ENCODE peak calls at places on chromosomes 11 and 22, in nine cellular contexts. One of them, this sample, is unnamed.

GRCh38 chr11:71321433-71322191 is 69.2 kb upstream of the SHANK2 start:
- DNase-seq in lung: no peak
- DNase-seq in pancreas: no peak
- DNase-seq in GM23338: no peak
- DNase-seq in body of pancreas: no peak
- DNase-seq in uterus: no peak
- DNase-seq in aorta: peak
- DNase-seq in neural progenitor cell: no peak
- DNase-seq in GM12864: no peak
- DNase-seq in this sample: no peak

GRCh38 chr11:10892250-10892649 is 34.4 kb upstream of the ZBED5 start:
- DNase-seq in lung: no peak
- DNase-seq in GM23338: no peak
- DNase-seq in pancreas: no peak
- DNase-seq in neural progenitor cell: no peak
- DNase-seq in body of pancreas: no peak
- DNase-seq in aorta: no peak
- DNase-seq in GM12864: no peak
- DNase-seq in uterus: no peak
- DNase-seq in this sample: no peak

GRCh38 chr11:2837096-2837601 is 48.4 kb downstream of the CDKN1C start:
- DNase-seq in GM23338: peak
- DNase-seq in GM12864: no peak
- DNase-seq in aorta: peak
- DNase-seq in uterus: peak
- DNase-seq in neural progenitor cell: peak
- DNase-seq in lung: peak
- DNase-seq in pancreas: peak
- DNase-seq in body of pancreas: peak
- DNase-seq in this sample: no peak

GRCh38 chr11:71962428-71963038 is 33.7 kb downstream of the RNF121 start:
- DNase-seq in aorta: no peak
- DNase-seq in uterus: no peak
- DNase-seq in pancreas: no peak
- DNase-seq in body of pancreas: no peak
- DNase-seq in GM23338: no peak
- DNase-seq in lung: no peak
- DNase-seq in GM12864: peak
- DNase-seq in neural progenitor cell: no peak
- DNase-seq in this sample: peak

GRCh38 chr22:22616636-22617035 is 27.8 kb upstream of the GGTLC2 start:
- DNase-seq in uterus: no peak
- DNase-seq in neural progenitor cell: no peak
- DNase-seq in pancreas: no peak
- DNase-seq in aorta: peak
- DNase-seq in GM23338: no peak
- DNase-seq in body of pancreas: no peak
- DNase-seq in GM12864: peak
- DNase-seq in lung: no peak
- DNase-seq in this sample: no peak

GRCh38 chr11:70186420-70186819 is 16.7 kb upstream of the FADD start:
- DNase-seq in aorta: peak
- DNase-seq in body of pancreas: no peak
- DNase-seq in lung: no peak
- DNase-seq in GM12864: no peak
- DNase-seq in neural progenitor cell: no peak
- DNase-seq in pancreas: no peak
- DNase-seq in uterus: no peak
- DNase-seq in GM23338: no peak
- DNase-seq in this sample: no peak

GRCh38 chr11:67436459-67437081 is 912 bp downstream of the PTPRCAP start:
- DNase-seq in pancreas: no peak
- DNase-seq in neural progenitor cell: no peak
- DNase-seq in uterus: peak
- DNase-seq in GM12864: peak
- DNase-seq in GM23338: peak
- DNase-seq in aorta: no peak
- DNase-seq in lung: no peak
- DNase-seq in body of pancreas: no peak
- DNase-seq in this sample: no peak

GRCh38 chr11:2212411-2213251 is 41.0 kb upstream of the TH start:
- DNase-seq in GM12864: no peak
- DNase-seq in aorta: peak
- DNase-seq in pancreas: peak
- DNase-seq in neural progenitor cell: no peak
- DNase-seq in lung: no peak
- DNase-seq in GM23338: no peak
- DNase-seq in body of pancreas: peak
- DNase-seq in uterus: peak
- DNase-seq in this sample: no peak

GRCh38 chr11:5242933-5243844 is 6.5 kb downstream of the HBG1 start:
- DNase-seq in neural progenitor cell: no peak
- DNase-seq in uterus: no peak
- DNase-seq in aorta: no peak
- DNase-seq in GM12864: no peak
- DNase-seq in pancreas: no peak
- DNase-seq in GM23338: no peak
- DNase-seq in lung: no peak
- DNase-seq in body of pancreas: no peak
- DNase-seq in this sample: no peak

GRCh38 chr11:12975149-12975548 is 34.0 kb upstream of the RASSF10 start:
- DNase-seq in lung: no peak
- DNase-seq in pancreas: no peak
- DNase-seq in GM12864: no peak
- DNase-seq in body of pancreas: no peak
- DNase-seq in GM23338: no peak
- DNase-seq in neural progenitor cell: no peak
- DNase-seq in aorta: no peak
- DNase-seq in uterus: no peak
- DNase-seq in this sample: no peak

GRCh38 chr11:70201876-70202861 is 927 bp upstream of the FADD start:
- DNase-seq in pancreas: no peak
- DNase-seq in lung: no peak
- DNase-seq in GM23338: no peak
- DNase-seq in GM12864: no peak
- DNase-seq in neural progenitor cell: no peak
- DNase-seq in uterus: no peak
- DNase-seq in aorta: no peak
- DNase-seq in body of pancreas: no peak
- DNase-seq in this sample: peak

DNA sequence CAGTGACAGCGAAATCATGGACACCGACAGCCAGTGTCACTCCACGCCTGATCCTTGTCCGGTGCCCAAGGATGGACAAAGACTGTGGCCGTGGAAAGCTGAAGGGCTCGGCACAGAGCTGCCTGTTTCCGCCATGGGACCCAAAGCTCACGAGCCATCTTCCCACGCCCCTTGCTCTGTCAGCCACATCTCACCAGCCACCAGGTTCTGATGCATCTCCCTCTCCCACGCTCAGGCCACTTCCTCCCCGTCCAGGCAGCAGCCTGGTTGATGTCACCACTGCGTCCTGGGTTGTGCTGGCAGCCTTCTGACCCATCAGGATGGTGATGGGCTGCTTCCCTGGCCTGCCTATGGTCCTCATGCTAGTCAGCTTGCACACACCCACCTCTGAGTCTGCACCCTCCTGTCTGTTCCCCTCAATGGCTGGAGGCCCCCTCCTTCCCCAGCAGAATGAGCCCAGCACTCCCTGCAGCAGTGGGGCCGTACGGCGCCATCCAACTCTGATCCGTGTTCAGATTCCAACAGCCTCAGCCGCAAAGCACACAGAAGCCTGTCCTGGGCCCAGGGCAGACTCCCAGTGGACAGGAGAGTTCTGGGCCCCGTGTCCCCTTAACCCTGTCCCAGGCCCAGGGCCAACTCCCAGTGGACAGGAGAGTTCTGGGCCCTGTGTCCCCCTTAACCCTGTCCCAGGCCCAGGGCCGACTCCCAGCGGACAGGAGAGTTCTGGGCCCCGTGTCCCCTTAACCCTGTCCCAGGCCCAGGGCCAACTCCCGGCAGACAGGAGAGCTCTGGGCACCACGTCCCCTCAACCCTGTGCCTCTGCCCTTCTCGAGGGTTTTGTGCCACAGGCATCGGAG is 259.6 kb downstream of the BRD1 start:
- DNase-seq in lung: no peak
- DNase-seq in neural progenitor cell: no peak
- DNase-seq in uterus: peak
- DNase-seq in pancreas: no peak
- DNase-seq in GM23338: no peak
- DNase-seq in aorta: no peak
- DNase-seq in body of pancreas: no peak
- DNase-seq in GM12864: no peak
- DNase-seq in this sample: no peak
- H3K4me3 ChIP-seq in lung: peak
- H3K4me3 ChIP-seq in neural progenitor cell: no peak
- H3K4me3 ChIP-seq in uterus: no peak
- H3K4me3 ChIP-seq in pancreas: no peak
- H3K4me3 ChIP-seq in GM23338: no peak
- H3K4me3 ChIP-seq in aorta: no peak
- H3K4me3 ChIP-seq in body of pancreas: no peak
- H3K4me3 ChIP-seq in GM12864: no peak
- H3K4me3 ChIP-seq in this sample: no peak

GRCh38 chr11:66051371-66051765 is 796 bp upstream of the SF3B2 start:
- DNase-seq in lung: no peak
- DNase-seq in GM12864: no peak
- DNase-seq in uterus: no peak
- DNase-seq in GM23338: no peak
- DNase-seq in aorta: no peak
- DNase-seq in pancreas: no peak
- DNase-seq in neural progenitor cell: no peak
- DNase-seq in body of pancreas: no peak
- DNase-seq in this sample: no peak

GRCh38 chr11:66051766-66052663 is at the start of gene SF3B2:
- DNase-seq in GM12864: peak
- DNase-seq in body of pancreas: peak
- DNase-seq in pancreas: peak
- DNase-seq in neural progenitor cell: peak
- DNase-seq in GM23338: peak
- DNase-seq in uterus: peak
- DNase-seq in aorta: peak
- DNase-seq in lung: peak
- DNase-seq in this sample: peak

GRCh38 chr11:66048525-66049313 is at the start of gene GAL3ST3:
- DNase-seq in body of pancreas: no peak
- DNase-seq in uterus: no peak
- DNase-seq in neural progenitor cell: peak
- DNase-seq in GM12864: no peak
- DNase-seq in GM23338: peak
- DNase-seq in lung: no peak
- DNase-seq in aorta: peak
- DNase-seq in pancreas: peak
- DNase-seq in this sample: no peak

GRCh38 chr11:66052664-66052982 is 459 bp downstream of the SF3B2 start:
- DNase-seq in lung: no peak
- DNase-seq in body of pancreas: no peak
- DNase-seq in GM12864: no peak
- DNase-seq in uterus: no peak
- DNase-seq in pancreas: no peak
- DNase-seq in aorta: no peak
- DNase-seq in neural progenitor cell: no peak
- DNase-seq in GM23338: no peak
- DNase-seq in this sample: no peak

DNA sequence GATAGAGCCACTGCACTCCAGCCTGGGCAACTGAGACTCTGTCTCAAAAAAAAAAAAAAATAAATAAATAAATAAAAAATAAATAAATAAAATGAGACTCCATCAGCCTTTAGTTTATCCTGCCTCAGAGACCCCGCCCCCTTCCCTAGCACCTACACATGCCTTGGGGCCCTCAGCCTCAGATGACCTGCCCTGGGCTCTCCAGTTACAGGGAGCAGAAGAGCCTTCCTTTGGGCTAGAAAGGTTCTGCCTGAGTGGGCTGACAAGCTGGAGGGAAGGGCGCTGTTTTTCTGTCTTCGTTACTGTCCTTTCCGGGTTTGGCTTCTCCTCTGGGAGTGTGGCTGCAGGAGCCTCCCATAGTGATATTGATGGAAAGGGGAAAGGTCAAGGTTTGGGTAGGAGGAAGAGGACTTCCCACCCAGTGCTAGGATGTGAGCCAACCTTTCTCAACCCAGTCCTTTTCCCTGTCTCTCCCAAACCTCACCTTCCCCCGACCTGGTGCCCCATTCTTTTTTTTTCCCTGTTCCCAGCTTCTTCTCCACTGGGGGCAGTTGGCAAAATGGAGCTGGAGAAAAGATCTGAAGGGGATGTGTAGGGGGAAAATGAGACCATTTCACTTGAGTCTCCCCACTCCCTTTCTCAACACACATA is 1.5 kb upstream of the SF3B2 start:
- DNase-seq in uterus: no peak
- DNase-seq in aorta: peak
- DNase-seq in GM12864: no peak
- DNase-seq in neural progenitor cell: no peak
- DNase-seq in GM23338: peak
- DNase-seq in body of pancreas: no peak
- DNase-seq in pancreas: no peak
- DNase-seq in lung: no peak
- DNase-seq in this sample: no peak
- H3K4me3 ChIP-seq in uterus: no peak
- H3K4me3 ChIP-seq in aorta: no peak
- H3K4me3 ChIP-seq in GM12864: no peak
- H3K4me3 ChIP-seq in neural progenitor cell: peak
- H3K4me3 ChIP-seq in GM23338: peak
- H3K4me3 ChIP-seq in body of pancreas: no peak
- H3K4me3 ChIP-seq in pancreas: no peak
- H3K4me3 ChIP-seq in lung: no peak
- H3K4me3 ChIP-seq in this sample: no peak

DNA sequence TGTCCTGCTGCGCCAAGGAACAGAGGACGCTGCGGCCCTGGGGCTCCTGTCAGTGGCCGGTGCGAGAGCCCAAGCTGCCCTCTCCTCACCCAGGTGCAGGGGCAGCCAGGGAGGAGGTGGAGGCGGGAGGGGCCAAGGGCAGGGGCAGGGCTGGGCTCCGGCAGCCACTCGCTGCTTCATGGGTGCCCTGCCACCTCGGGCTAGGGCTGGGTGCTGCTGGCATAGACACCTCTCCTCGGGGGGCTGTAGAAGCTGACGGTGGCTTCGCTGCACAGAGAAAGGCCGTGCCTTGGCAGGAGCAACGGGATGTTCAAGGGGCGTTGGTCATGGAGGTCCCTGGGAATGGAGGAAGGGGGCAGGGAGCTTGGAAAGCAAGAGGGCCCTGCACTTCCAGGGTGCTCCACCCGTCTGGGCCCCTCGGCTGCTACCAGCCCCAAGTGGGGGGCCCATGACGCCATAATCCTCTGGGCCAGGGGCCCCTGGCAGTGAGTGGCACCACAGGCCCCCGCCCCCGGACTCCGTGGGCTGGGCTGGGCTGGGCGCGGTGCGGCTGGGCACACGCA is 1.6 kb upstream of the TBX1 start:
- DNase-seq in neural progenitor cell: no peak
- DNase-seq in body of pancreas: no peak
- DNase-seq in uterus: no peak
- DNase-seq in lung: no peak
- DNase-seq in aorta: no peak
- DNase-seq in GM23338: peak
- DNase-seq in GM12864: no peak
- DNase-seq in pancreas: peak
- DNase-seq in this sample: no peak
- H3K4me3 ChIP-seq in neural progenitor cell: no peak
- H3K4me3 ChIP-seq in body of pancreas: no peak
- H3K4me3 ChIP-seq in uterus: no peak
- H3K4me3 ChIP-seq in lung: no peak
- H3K4me3 ChIP-seq in aorta: no peak
- H3K4me3 ChIP-seq in GM23338: peak
- H3K4me3 ChIP-seq in GM12864: no peak
- H3K4me3 ChIP-seq in pancreas: no peak
- H3K4me3 ChIP-seq in this sample: no peak

GRCh38 chr22:49825436-49825835 is 2.2 kb downstream of the BRD1 start:
- DNase-seq in uterus: no peak
- DNase-seq in lung: no peak
- DNase-seq in aorta: no peak
- DNase-seq in pancreas: no peak
- DNase-seq in GM12864: no peak
- DNase-seq in GM23338: no peak
- DNase-seq in body of pancreas: no peak
- DNase-seq in neural progenitor cell: no peak
- DNase-seq in this sample: no peak
- H3K4me3 ChIP-seq in uterus: no peak
- H3K4me3 ChIP-seq in lung: no peak
- H3K4me3 ChIP-seq in aorta: no peak
- H3K4me3 ChIP-seq in pancreas: peak
- H3K4me3 ChIP-seq in GM12864: peak
- H3K4me3 ChIP-seq in GM23338: peak
- H3K4me3 ChIP-seq in body of pancreas: no peak
- H3K4me3 ChIP-seq in neural progenitor cell: peak
- H3K4me3 ChIP-seq in this sample: peak